ENCODE peak calls at places on chromosomes 12 and 14, in four cellular contexts. U is tibial nerve, P is heart left ventricle, A is stomach. N is an unnamed sample.

GRCh38 chr14:64673748-64674147 is 30.5 kb upstream of the PLEKHG3 start:
- DNase-seq in A (no peak), P (no peak), U (no peak), N (peak; percentile 34)

GRCh38 chr14:101018561-101019290 is 115.2 kb upstream of the RTL1 start:
- DNase-seq in A (peak; percentile 17), U (no peak), P (no peak), N (no peak)

GRCh38 chr14:102320033-102320660 is 601 bp downstream of the ZNF839 start:
- DNase-seq in U (peak; percentile 24), P (peak; percentile 55), A (peak; percentile 49), N (peak; percentile 22)

GRCh38 chr14:68669101-68669500 is 123.8 kb downstream of the ZFP36L1 start:
- DNase-seq in U (no peak), P (no peak), A (no peak), N (no peak)

GRCh38 chr14:54251356-54251755 is 145.5 kb upstream of the CDKN3 start:
- DNase-seq in A (peak; percentile 66), U (no peak), P (no peak), N (no peak)

GRCh38 chr12:18461738-18462137 is 200.4 kb downstream of the PIK3C2G start:
- DNase-seq in A (no peak), U (no peak), P (no peak), N (no peak)

GRCh38 chr14:79118291-79118690 is 948.1 kb downstream of the NRXN3 start:
- DNase-seq in U (no peak), A (no peak), P (no peak), N (no peak)

GRCh38 chr14:71555654-71556559 is 376.3 kb upstream of the RGS6 start:
- DNase-seq in A (no peak), U (no peak), P (no peak), N (peak; percentile 53)

GRCh38 chr14:54631016-54631415 is 64.1 kb downstream of the SAMD4A start:
- DNase-seq in A (no peak), U (no peak), P (no peak), N (no peak)

GRCh38 chr12:44405267-44405666 is 470.8 kb downstream of the NELL2 start:
- DNase-seq in P (no peak), U (no peak), A (no peak), N (no peak)

GRCh38 chr14:100567877-100568163 is 19.4 kb downstream of the BEGAIN start:
- DNase-seq in U (no peak), A (no peak), P (no peak), N (no peak)

GRCh38 chr12:65566776-65567175 is 257.5 kb upstream of the HMGA2 start:
- DNase-seq in P (no peak), U (no peak), A (no peak), N (no peak)

GRCh38 chr12:128056299-128056885 is 210.6 kb upstream of the TMEM132C start:
- DNase-seq in P (no peak), A (no peak), U (no peak), N (no peak)

GRCh38 chr12:44618960-44619359 is 257.2 kb downstream of the NELL2 start:
- DNase-seq in U (no peak), A (no peak), P (no peak), N (no peak)

GRCh38 chr14:36442824-36443241 is 77.2 kb downstream of the NKX2-1 start:
- DNase-seq in A (no peak), P (no peak), U (no peak), N (no peak)

GRCh38 chr14:94115068-94115591 is 4.6 kb downstream of the IFI27 start:
- DNase-seq in P (peak; percentile 44), U (peak; percentile 45), A (peak; percentile 34), N (no peak)

GRCh38 chr12:8890313-8891084 is 23.8 kb upstream of the PHC1 start:
- DNase-seq in A (peak; percentile 51), P (no peak), U (peak; percentile 72), N (peak; percentile 77)

GRCh38 chr14:97395068-97395467 is 597.9 kb downstream of the VRK1 start:
- DNase-seq in U (no peak), P (no peak), A (no peak), N (no peak)

GRCh38 chr14:53047302-53047701 is 96.5 kb upstream of the FERMT2 start:
- DNase-seq in U (no peak), P (no peak), A (no peak), N (no peak)

GRCh38 chr12:52810554-52810953 is 3.4 kb downstream of the KRT4 start:
- DNase-seq in P (no peak), U (no peak), A (no peak), N (no peak)
- H3K4me3 ChIP-seq in P (no peak overlapping the region), U (no peak overlapping the region), A (no peak overlapping the region), N (no peak overlapping the region)

GRCh38 chr12:12724421-12725085 is 7.4 kb downstream of the CDKN1B start:
- DNase-seq in U (no peak), A (no peak), P (no peak), N (peak; percentile 70)

GRCh38 chr12:12725956-12726542 is 8.9 kb downstream of the CDKN1B start:
- DNase-seq in U (no peak), A (no peak), P (no peak), N (no peak)

GRCh38 chr12:12726543-12727093 is 9.4 kb downstream of the CDKN1B start:
- DNase-seq in P (no peak), A (no peak), U (peak; percentile 33), N (no peak)

GRCh38 chr12:12723681-12724420 is 6.7 kb downstream of the CDKN1B start:
- DNase-seq in U (peak; percentile 36), A (peak; percentile 44), P (peak; percentile 48), N (peak; percentile 23)

GRCh38 chr12:12725086-12725955 is 8.2 kb downstream of the CDKN1B start:
- DNase-seq in A (peak; percentile 95), U (peak; percentile 94), P (peak; percentile 93), N (peak; percentile 83)
- TF ChIP-seq CTCF in A (no peak), U (peak; percentile 54), P (no peak), N (no peak)

GRCh38 chr14:59301354-59301753 is 112.9 kb downstream of the DAAM1 start:
- DNase-seq in A (no peak), U (no peak), P (no peak), N (no peak)

GRCh38 chr14:59302313-59302712 is 113.8 kb downstream of the DAAM1 start:
- DNase-seq in A (no peak), U (no peak), P (peak; percentile 34), N (no peak)

GRCh38 chr14:59296508-59296907 is 108.0 kb downstream of the DAAM1 start:
- DNase-seq in U (no peak), A (no peak), P (no peak), N (no peak)

GRCh38 chr14:59297070-59297766 is 108.8 kb downstream of the DAAM1 start:
- DNase-seq in P (no peak), U (no peak), A (no peak), N (no peak)

DNA sequence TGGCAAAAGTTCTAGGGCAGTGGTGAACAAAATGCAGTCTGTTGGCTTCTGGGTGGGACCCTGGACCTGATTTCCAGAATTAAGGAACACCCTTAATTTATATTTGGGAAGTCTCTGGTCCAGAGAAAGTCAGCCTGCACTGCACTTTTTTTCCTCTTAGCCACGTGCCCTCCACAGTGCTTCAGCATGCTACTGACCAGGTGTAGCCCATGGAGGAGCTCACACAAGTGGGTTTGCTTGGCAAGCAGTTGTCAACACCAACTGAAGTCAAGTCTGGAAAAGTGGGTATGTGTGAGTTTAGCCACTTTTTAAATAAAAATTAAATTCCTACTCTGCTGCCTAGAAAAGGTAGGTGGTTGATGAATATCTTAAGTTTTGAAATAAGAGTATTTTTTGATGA is 111.3 kb downstream of the DAAM1 start:
- DNase-seq in P (no peak), U (no peak), A (no peak), N (no peak)
- H3K27me3 ChIP-seq in P (no peaks in the 10 kb centered on the region), U (no peaks in the 10 kb centered on the region), A (no peaks in the 10 kb centered on the region), N (no peaks in the 10 kb centered on the region)

GRCh38 chr12:69475237-69475984 is 5.2 kb downstream of the FRS2 start:
- DNase-seq in U (no peak), A (no peak), P (no peak), N (no peak)

GRCh38 chr12:69473229-69473628 is 3.0 kb downstream of the FRS2 start:
- DNase-seq in P (no peak), U (no peak), A (no peak), N (no peak)

GRCh38 chr12:69480698-69481097 is 10.5 kb downstream of the FRS2 start:
- DNase-seq in U (no peak), A (no peak), P (no peak), N (no peak)

GRCh38 chr12:69479675-69480074 is 9.5 kb downstream of the FRS2 start:
- DNase-seq in P (no peak), A (no peak), U (no peak), N (no peak)

DNA sequence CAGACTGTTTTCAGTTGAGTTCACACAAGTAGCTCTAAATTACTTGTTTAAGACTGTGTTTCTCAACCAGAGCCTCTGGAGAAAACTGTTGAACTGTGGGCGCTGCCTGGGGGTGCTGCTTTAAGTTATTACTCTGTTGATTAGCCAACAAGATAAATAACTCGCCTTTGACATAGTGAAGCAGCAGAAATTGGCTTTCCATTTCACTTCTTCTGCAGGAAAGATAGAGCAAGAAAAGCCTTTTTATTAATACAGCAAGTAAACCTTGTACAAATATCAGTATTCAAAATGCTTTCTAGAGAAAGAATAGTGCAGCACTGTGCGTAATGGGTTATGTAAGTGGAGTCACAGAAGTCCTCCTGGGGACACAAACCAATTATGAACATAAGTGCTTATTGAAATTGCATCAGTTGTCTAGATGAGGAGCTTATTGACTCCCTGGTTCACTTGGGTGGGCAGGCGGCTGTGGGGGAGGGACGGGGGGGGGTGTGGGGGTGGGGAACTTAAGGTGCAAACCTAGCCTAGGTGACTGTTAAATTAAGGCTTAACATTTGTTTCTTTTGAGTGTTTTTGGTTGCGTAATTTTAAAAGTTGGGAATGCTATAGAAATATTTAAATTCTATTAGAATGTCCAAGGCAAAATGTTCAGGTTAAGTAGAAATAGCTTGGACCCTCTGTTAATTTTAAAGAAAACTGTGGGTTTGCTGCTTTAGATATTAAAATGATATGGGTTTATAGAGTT is 6.3 kb downstream of the FRS2 start:
- DNase-seq in A (no peak), P (no peak), U (no peak), N (no peak)
- H3K4me3 ChIP-seq in A (no peak overlapping the region), P (no peak overlapping the region), U (no peak overlapping the region), N (no peak overlapping the region)

DNA sequence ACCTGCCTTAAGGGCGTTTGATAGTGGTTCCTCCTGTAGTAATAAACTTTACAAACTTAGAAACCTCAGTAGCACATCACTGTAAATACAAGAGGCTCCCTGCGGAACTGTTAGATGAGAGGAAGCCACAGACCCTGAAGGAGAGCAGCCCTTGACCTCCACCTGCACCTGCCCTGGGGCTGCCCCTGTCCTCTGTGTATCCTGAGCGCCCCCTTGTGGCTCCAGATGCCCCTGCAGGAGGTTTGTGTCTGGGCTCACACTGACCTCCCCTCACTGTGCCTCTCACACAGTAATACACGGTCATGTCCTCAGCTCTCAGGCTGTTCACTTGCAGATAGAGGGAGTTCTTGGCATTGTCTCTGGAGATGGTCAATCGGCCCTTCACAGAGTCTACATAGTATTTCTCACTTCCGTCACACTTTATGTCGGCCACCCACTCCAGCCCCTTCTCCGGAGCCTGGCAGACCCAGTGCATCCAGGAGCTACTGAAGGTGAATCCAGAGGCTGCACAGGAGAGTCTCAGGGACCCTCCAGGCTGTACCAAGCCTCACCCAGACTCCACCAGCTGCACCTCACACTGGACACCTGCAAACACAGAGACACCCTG is 1059.8 kb downstream of the TMEM121 start:
- DNase-seq in U (peak; percentile 7), A (peak; percentile 42), P (no peak), N (peak; percentile 26)
- TF ChIP-seq CTCF in U (no peak), A (peak; percentile 7), P (no peak), N (peak; percentile 80)

DNA sequence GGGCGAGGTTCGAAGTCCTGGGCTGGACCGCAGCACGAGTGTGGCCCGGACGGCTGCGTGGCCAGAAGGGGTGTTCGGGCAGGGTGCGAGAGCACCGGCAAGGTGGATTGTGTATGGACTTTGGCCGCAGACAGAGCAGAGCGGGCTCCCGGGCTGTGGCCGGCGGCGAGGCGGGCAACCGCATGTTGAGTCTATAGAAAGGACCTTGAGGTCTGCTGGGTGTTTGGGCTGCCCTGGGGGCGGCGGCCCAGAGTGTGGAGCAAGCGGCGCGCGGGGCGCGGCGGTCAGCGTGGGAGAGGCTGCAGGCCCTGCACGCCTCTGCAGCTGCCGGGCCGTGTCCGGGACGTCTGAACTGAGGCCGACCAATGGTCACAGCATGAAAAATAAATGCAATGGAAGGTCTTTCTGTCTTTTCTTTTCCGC is 5.7 kb upstream of the HOXC9 start:
- DNase-seq in U (no peak), A (no peak), P (no peak), N (no peak)
- H3K27me3 ChIP-seq in U (peaks cover 94% of the 10 kb centered on the region), A (peaks cover 100% of the 10 kb centered on the region), P (peaks cover 100% of the 10 kb centered on the region), N (peaks cover 95% of the 10 kb centered on the region)